ENCODE peak calls at places on chromosomes 13 and 19, in eight cellular contexts. One of them, this sample, is unnamed.

GRCh38 chr19:42401365-42402303 is 11.5 kb upstream of the CNFN start:
- DNase-seq in dermis microvascular lymphatic vessel endothelial cell: peak; percentile 65
- DNase-seq in stimulated activated CD8-positive, alpha-beta memory T cell treated with anti-CD3 and anti-CD28 coated beads, Interleukin-7, amount 100 ng/mL, for 1 hour: peak; percentile 42
- DNase-seq in NCI-H1092 treated with DMSO at 0.1 percent for 48 hours: peak; percentile 63
- DNase-seq in stimulated activated CD4-positive, alpha-beta T cell treated with anti-CD3 and anti-CD28 coated beads, Interleukin-2, amount 100 ng/mL, for 48 hours: peak; percentile 78
- DNase-seq in AG09309: peak; percentile 32
- DNase-seq in AG09319: no peak
- DNase-seq in A172: peak; percentile 32
- DNase-seq in this sample: no peak

GRCh38 chr13:110869805-110870706 is 44.8 kb downstream of the ANKRD10 start:
- DNase-seq in stimulated activated CD4-positive, alpha-beta T cell treated with anti-CD3 and anti-CD28 coated beads, Interleukin-2, amount 100 ng/mL, for 48 hours: no peak
- DNase-seq in NCI-H1092 treated with DMSO at 0.1 percent for 48 hours: no peak
- DNase-seq in dermis microvascular lymphatic vessel endothelial cell: peak; percentile 96
- DNase-seq in AG09319: peak; percentile 99
- DNase-seq in AG09309: peak; percentile 99
- DNase-seq in stimulated activated CD8-positive, alpha-beta memory T cell treated with anti-CD3 and anti-CD28 coated beads, Interleukin-7, amount 100 ng/mL, for 1 hour: no peak
- DNase-seq in A172: peak; percentile 100
- DNase-seq in this sample: peak; percentile 99

GRCh38 chr19:1261512-1261862 is 7.6 kb upstream of the CIRBP start:
- DNase-seq in NCI-H1092 treated with DMSO at 0.1 percent for 48 hours: no peak
- DNase-seq in AG09309: no peak
- DNase-seq in stimulated activated CD4-positive, alpha-beta T cell treated with anti-CD3 and anti-CD28 coated beads, Interleukin-2, amount 100 ng/mL, for 48 hours: no peak
- DNase-seq in AG09319: no peak
- DNase-seq in dermis microvascular lymphatic vessel endothelial cell: no peak
- DNase-seq in stimulated activated CD8-positive, alpha-beta memory T cell treated with anti-CD3 and anti-CD28 coated beads, Interleukin-7, amount 100 ng/mL, for 1 hour: no peak
- DNase-seq in A172: no peak
- DNase-seq in this sample: no peak

GRCh38 chr13:44359983-44360375 is 13.6 kb upstream of the SERP2 start:
- DNase-seq in stimulated activated CD8-positive, alpha-beta memory T cell treated with anti-CD3 and anti-CD28 coated beads, Interleukin-7, amount 100 ng/mL, for 1 hour: no peak
- DNase-seq in AG09309: no peak
- DNase-seq in A172: no peak
- DNase-seq in NCI-H1092 treated with DMSO at 0.1 percent for 48 hours: no peak
- DNase-seq in dermis microvascular lymphatic vessel endothelial cell: no peak
- DNase-seq in AG09319: no peak
- DNase-seq in stimulated activated CD4-positive, alpha-beta T cell treated with anti-CD3 and anti-CD28 coated beads, Interleukin-2, amount 100 ng/mL, for 48 hours: no peak
- DNase-seq in this sample: no peak

GRCh38 chr19:18194208-18194530 is 1.2 kb downstream of the MPV17L2 start:
- DNase-seq in stimulated activated CD8-positive, alpha-beta memory T cell treated with anti-CD3 and anti-CD28 coated beads, Interleukin-7, amount 100 ng/mL, for 1 hour: no peak
- DNase-seq in AG09309: no peak
- DNase-seq in dermis microvascular lymphatic vessel endothelial cell: no peak
- DNase-seq in A172: no peak
- DNase-seq in stimulated activated CD4-positive, alpha-beta T cell treated with anti-CD3 and anti-CD28 coated beads, Interleukin-2, amount 100 ng/mL, for 48 hours: no peak
- DNase-seq in AG09319: no peak
- DNase-seq in NCI-H1092 treated with DMSO at 0.1 percent for 48 hours: no peak
- DNase-seq in this sample: no peak

GRCh38 chr13:99042851-99043250 is 65.0 kb upstream of the DOCK9 start:
- DNase-seq in A172: no peak
- DNase-seq in dermis microvascular lymphatic vessel endothelial cell: no peak
- DNase-seq in stimulated activated CD4-positive, alpha-beta T cell treated with anti-CD3 and anti-CD28 coated beads, Interleukin-2, amount 100 ng/mL, for 48 hours: no peak
- DNase-seq in AG09309: no peak
- DNase-seq in NCI-H1092 treated with DMSO at 0.1 percent for 48 hours: no peak
- DNase-seq in stimulated activated CD8-positive, alpha-beta memory T cell treated with anti-CD3 and anti-CD28 coated beads, Interleukin-7, amount 100 ng/mL, for 1 hour: no peak
- DNase-seq in AG09319: no peak
- DNase-seq in this sample: no peak

GRCh38 chr19:42253245-42254082 is 1.5 kb downstream of the ERF start:
- DNase-seq in AG09319: no peak
- DNase-seq in NCI-H1092 treated with DMSO at 0.1 percent for 48 hours: peak; percentile 5
- DNase-seq in stimulated activated CD8-positive, alpha-beta memory T cell treated with anti-CD3 and anti-CD28 coated beads, Interleukin-7, amount 100 ng/mL, for 1 hour: peak; percentile 24
- DNase-seq in stimulated activated CD4-positive, alpha-beta T cell treated with anti-CD3 and anti-CD28 coated beads, Interleukin-2, amount 100 ng/mL, for 48 hours: peak; percentile 57
- DNase-seq in A172: peak; percentile 53
- DNase-seq in dermis microvascular lymphatic vessel endothelial cell: no peak
- DNase-seq in AG09309: no peak
- DNase-seq in this sample: no peak

GRCh38 chr13:46173656-46174055 is 8.3 kb downstream of the LCP1 start:
- DNase-seq in A172: no peak
- DNase-seq in AG09309: no peak
- DNase-seq in dermis microvascular lymphatic vessel endothelial cell: no peak
- DNase-seq in stimulated activated CD8-positive, alpha-beta memory T cell treated with anti-CD3 and anti-CD28 coated beads, Interleukin-7, amount 100 ng/mL, for 1 hour: no peak
- DNase-seq in NCI-H1092 treated with DMSO at 0.1 percent for 48 hours: no peak
- DNase-seq in stimulated activated CD4-positive, alpha-beta T cell treated with anti-CD3 and anti-CD28 coated beads, Interleukin-2, amount 100 ng/mL, for 48 hours: no peak
- DNase-seq in AG09319: no peak
- DNase-seq in this sample: no peak

GRCh38 chr19:47227347-47228167 is 3.4 kb downstream of the BBC3 start:
- DNase-seq in stimulated activated CD8-positive, alpha-beta memory T cell treated with anti-CD3 and anti-CD28 coated beads, Interleukin-7, amount 100 ng/mL, for 1 hour: no peak
- DNase-seq in dermis microvascular lymphatic vessel endothelial cell: no peak
- DNase-seq in NCI-H1092 treated with DMSO at 0.1 percent for 48 hours: no peak
- DNase-seq in AG09319: peak; percentile 93
- DNase-seq in stimulated activated CD4-positive, alpha-beta T cell treated with anti-CD3 and anti-CD28 coated beads, Interleukin-2, amount 100 ng/mL, for 48 hours: no peak
- DNase-seq in A172: peak; percentile 88
- DNase-seq in AG09309: peak; percentile 80
- DNase-seq in this sample: peak; percentile 86

GRCh38 chr13:28394422-28394821 is 100.5 kb downstream of the FLT1 start:
- DNase-seq in A172: no peak
- DNase-seq in AG09309: no peak
- DNase-seq in NCI-H1092 treated with DMSO at 0.1 percent for 48 hours: no peak
- DNase-seq in dermis microvascular lymphatic vessel endothelial cell: no peak
- DNase-seq in stimulated activated CD8-positive, alpha-beta memory T cell treated with anti-CD3 and anti-CD28 coated beads, Interleukin-7, amount 100 ng/mL, for 1 hour: no peak
- DNase-seq in stimulated activated CD4-positive, alpha-beta T cell treated with anti-CD3 and anti-CD28 coated beads, Interleukin-2, amount 100 ng/mL, for 48 hours: no peak
- DNase-seq in AG09319: no peak
- DNase-seq in this sample: no peak

GRCh38 chr19:30083125-30083681 is 141.2 kb downstream of the URI1 start:
- DNase-seq in stimulated activated CD8-positive, alpha-beta memory T cell treated with anti-CD3 and anti-CD28 coated beads, Interleukin-7, amount 100 ng/mL, for 1 hour: no peak
- DNase-seq in A172: no peak
- DNase-seq in dermis microvascular lymphatic vessel endothelial cell: no peak
- DNase-seq in AG09309: no peak
- DNase-seq in NCI-H1092 treated with DMSO at 0.1 percent for 48 hours: no peak
- DNase-seq in stimulated activated CD4-positive, alpha-beta T cell treated with anti-CD3 and anti-CD28 coated beads, Interleukin-2, amount 100 ng/mL, for 48 hours: no peak
- DNase-seq in AG09319: no peak
- DNase-seq in this sample: no peak

GRCh38 chr13:79485014-79485441 is 4.1 kb downstream of the NDFIP2 start:
- DNase-seq in stimulated activated CD4-positive, alpha-beta T cell treated with anti-CD3 and anti-CD28 coated beads, Interleukin-2, amount 100 ng/mL, for 48 hours: no peak
- DNase-seq in NCI-H1092 treated with DMSO at 0.1 percent for 48 hours: no peak
- DNase-seq in stimulated activated CD8-positive, alpha-beta memory T cell treated with anti-CD3 and anti-CD28 coated beads, Interleukin-7, amount 100 ng/mL, for 1 hour: no peak
- DNase-seq in A172: peak; percentile 5
- DNase-seq in AG09319: no peak
- DNase-seq in AG09309: peak; percentile 55
- DNase-seq in dermis microvascular lymphatic vessel endothelial cell: peak; percentile 4
- DNase-seq in this sample: no peak

GRCh38 chr13:46756977-46757376 is 40.0 kb downstream of the ESD start:
- DNase-seq in A172: no peak
- DNase-seq in stimulated activated CD4-positive, alpha-beta T cell treated with anti-CD3 and anti-CD28 coated beads, Interleukin-2, amount 100 ng/mL, for 48 hours: no peak
- DNase-seq in NCI-H1092 treated with DMSO at 0.1 percent for 48 hours: no peak
- DNase-seq in stimulated activated CD8-positive, alpha-beta memory T cell treated with anti-CD3 and anti-CD28 coated beads, Interleukin-7, amount 100 ng/mL, for 1 hour: no peak
- DNase-seq in AG09309: no peak
- DNase-seq in AG09319: peak; percentile 19
- DNase-seq in dermis microvascular lymphatic vessel endothelial cell: no peak
- DNase-seq in this sample: no peak

GRCh38 chr19:17035842-17036424 is 9.3 kb upstream of the CPAMD8 start:
- DNase-seq in dermis microvascular lymphatic vessel endothelial cell: no peak
- DNase-seq in NCI-H1092 treated with DMSO at 0.1 percent for 48 hours: no peak
- DNase-seq in stimulated activated CD4-positive, alpha-beta T cell treated with anti-CD3 and anti-CD28 coated beads, Interleukin-2, amount 100 ng/mL, for 48 hours: no peak
- DNase-seq in AG09319: no peak
- DNase-seq in AG09309: no peak
- DNase-seq in stimulated activated CD8-positive, alpha-beta memory T cell treated with anti-CD3 and anti-CD28 coated beads, Interleukin-7, amount 100 ng/mL, for 1 hour: no peak
- DNase-seq in A172: no peak
- DNase-seq in this sample: no peak

GRCh38 chr13:30312859-30313258 is 5.5 kb upstream of the KATNAL1 start:
- DNase-seq in AG09319: no peak
- DNase-seq in NCI-H1092 treated with DMSO at 0.1 percent for 48 hours: no peak
- DNase-seq in dermis microvascular lymphatic vessel endothelial cell: no peak
- DNase-seq in stimulated activated CD8-positive, alpha-beta memory T cell treated with anti-CD3 and anti-CD28 coated beads, Interleukin-7, amount 100 ng/mL, for 1 hour: no peak
- DNase-seq in A172: no peak
- DNase-seq in stimulated activated CD4-positive, alpha-beta T cell treated with anti-CD3 and anti-CD28 coated beads, Interleukin-2, amount 100 ng/mL, for 48 hours: no peak
- DNase-seq in AG09309: no peak
- DNase-seq in this sample: peak; percentile 39

GRCh38 chr13:77544365-77544764 is 8.9 kb downstream of the SCEL start:
- DNase-seq in stimulated activated CD4-positive, alpha-beta T cell treated with anti-CD3 and anti-CD28 coated beads, Interleukin-2, amount 100 ng/mL, for 48 hours: no peak
- DNase-seq in A172: no peak
- DNase-seq in AG09319: no peak
- DNase-seq in dermis microvascular lymphatic vessel endothelial cell: no peak
- DNase-seq in NCI-H1092 treated with DMSO at 0.1 percent for 48 hours: no peak
- DNase-seq in AG09309: no peak
- DNase-seq in stimulated activated CD8-positive, alpha-beta memory T cell treated with anti-CD3 and anti-CD28 coated beads, Interleukin-7, amount 100 ng/mL, for 1 hour: no peak
- DNase-seq in this sample: peak; percentile 37

GRCh38 chr19:590396-590745 is 690 bp downstream of the HCN2 start:
- DNase-seq in A172: no peak
- DNase-seq in stimulated activated CD4-positive, alpha-beta T cell treated with anti-CD3 and anti-CD28 coated beads, Interleukin-2, amount 100 ng/mL, for 48 hours: no peak
- DNase-seq in dermis microvascular lymphatic vessel endothelial cell: no peak
- DNase-seq in AG09309: no peak
- DNase-seq in AG09319: no peak
- DNase-seq in stimulated activated CD8-positive, alpha-beta memory T cell treated with anti-CD3 and anti-CD28 coated beads, Interleukin-7, amount 100 ng/mL, for 1 hour: no peak
- DNase-seq in NCI-H1092 treated with DMSO at 0.1 percent for 48 hours: peak; percentile 28
- DNase-seq in this sample: no peak

GRCh38 chr13:44212633-44213387 is 160.8 kb upstream of the SERP2 start:
- DNase-seq in stimulated activated CD8-positive, alpha-beta memory T cell treated with anti-CD3 and anti-CD28 coated beads, Interleukin-7, amount 100 ng/mL, for 1 hour: no peak
- DNase-seq in stimulated activated CD4-positive, alpha-beta T cell treated with anti-CD3 and anti-CD28 coated beads, Interleukin-2, amount 100 ng/mL, for 48 hours: no peak
- DNase-seq in dermis microvascular lymphatic vessel endothelial cell: no peak
- DNase-seq in A172: no peak
- DNase-seq in AG09319: no peak
- DNase-seq in AG09309: peak; percentile 63
- DNase-seq in NCI-H1092 treated with DMSO at 0.1 percent for 48 hours: no peak
- DNase-seq in this sample: no peak

GRCh38 chr13:97766749-97767148 is 186.7 kb upstream of the IPO5 start:
- DNase-seq in dermis microvascular lymphatic vessel endothelial cell: no peak
- DNase-seq in stimulated activated CD8-positive, alpha-beta memory T cell treated with anti-CD3 and anti-CD28 coated beads, Interleukin-7, amount 100 ng/mL, for 1 hour: no peak
- DNase-seq in stimulated activated CD4-positive, alpha-beta T cell treated with anti-CD3 and anti-CD28 coated beads, Interleukin-2, amount 100 ng/mL, for 48 hours: no peak
- DNase-seq in AG09309: no peak
- DNase-seq in A172: no peak
- DNase-seq in NCI-H1092 treated with DMSO at 0.1 percent for 48 hours: no peak
- DNase-seq in AG09319: no peak
- DNase-seq in this sample: no peak

GRCh38 chr13:35927554-35927953 is 203.6 kb downstream of the DCLK1 start:
- DNase-seq in stimulated activated CD4-positive, alpha-beta T cell treated with anti-CD3 and anti-CD28 coated beads, Interleukin-2, amount 100 ng/mL, for 48 hours: no peak
- DNase-seq in AG09319: no peak
- DNase-seq in NCI-H1092 treated with DMSO at 0.1 percent for 48 hours: no peak
- DNase-seq in AG09309: no peak
- DNase-seq in stimulated activated CD8-positive, alpha-beta memory T cell treated with anti-CD3 and anti-CD28 coated beads, Interleukin-7, amount 100 ng/mL, for 1 hour: no peak
- DNase-seq in A172: peak; percentile 98
- DNase-seq in dermis microvascular lymphatic vessel endothelial cell: no peak
- DNase-seq in this sample: no peak

GRCh38 chr13:111516712-111517640 is 196.5 kb downstream of the TEX29 start:
- DNase-seq in AG09319: no peak
- DNase-seq in stimulated activated CD4-positive, alpha-beta T cell treated with anti-CD3 and anti-CD28 coated beads, Interleukin-2, amount 100 ng/mL, for 48 hours: no peak
- DNase-seq in AG09309: no peak
- DNase-seq in A172: no peak
- DNase-seq in dermis microvascular lymphatic vessel endothelial cell: no peak
- DNase-seq in stimulated activated CD8-positive, alpha-beta memory T cell treated with anti-CD3 and anti-CD28 coated beads, Interleukin-7, amount 100 ng/mL, for 1 hour: no peak
- DNase-seq in NCI-H1092 treated with DMSO at 0.1 percent for 48 hours: peak; percentile 83
- DNase-seq in this sample: no peak

GRCh38 chr13:110367620-110368019 is 60.5 kb downstream of the COL4A2 start:
- DNase-seq in AG09309: no peak
- DNase-seq in dermis microvascular lymphatic vessel endothelial cell: no peak
- DNase-seq in stimulated activated CD4-positive, alpha-beta T cell treated with anti-CD3 and anti-CD28 coated beads, Interleukin-2, amount 100 ng/mL, for 48 hours: no peak
- DNase-seq in stimulated activated CD8-positive, alpha-beta memory T cell treated with anti-CD3 and anti-CD28 coated beads, Interleukin-7, amount 100 ng/mL, for 1 hour: no peak
- DNase-seq in NCI-H1092 treated with DMSO at 0.1 percent for 48 hours: no peak
- DNase-seq in A172: no peak
- DNase-seq in AG09319: no peak
- DNase-seq in this sample: no peak

GRCh38 chr19:10670187-10670586 is 16.0 kb downstream of the ILF3 start:
- DNase-seq in dermis microvascular lymphatic vessel endothelial cell: no peak
- DNase-seq in stimulated activated CD4-positive, alpha-beta T cell treated with anti-CD3 and anti-CD28 coated beads, Interleukin-2, amount 100 ng/mL, for 48 hours: no peak
- DNase-seq in AG09319: no peak
- DNase-seq in NCI-H1092 treated with DMSO at 0.1 percent for 48 hours: no peak
- DNase-seq in AG09309: peak; percentile 38
- DNase-seq in A172: no peak
- DNase-seq in stimulated activated CD8-positive, alpha-beta memory T cell treated with anti-CD3 and anti-CD28 coated beads, Interleukin-7, amount 100 ng/mL, for 1 hour: no peak
- DNase-seq in this sample: no peak

GRCh38 chr13:110134801-110135200 is 172.2 kb downstream of the COL4A1 start:
- DNase-seq in stimulated activated CD4-positive, alpha-beta T cell treated with anti-CD3 and anti-CD28 coated beads, Interleukin-2, amount 100 ng/mL, for 48 hours: no peak
- DNase-seq in AG09309: no peak
- DNase-seq in AG09319: no peak
- DNase-seq in dermis microvascular lymphatic vessel endothelial cell: no peak
- DNase-seq in NCI-H1092 treated with DMSO at 0.1 percent for 48 hours: no peak
- DNase-seq in stimulated activated CD8-positive, alpha-beta memory T cell treated with anti-CD3 and anti-CD28 coated beads, Interleukin-7, amount 100 ng/mL, for 1 hour: no peak
- DNase-seq in A172: no peak
- DNase-seq in this sample: no peak

GRCh38 chr19:1975081-1975480 is 34.1 kb downstream of the CSNK1G2 start:
- DNase-seq in NCI-H1092 treated with DMSO at 0.1 percent for 48 hours: no peak
- DNase-seq in AG09319: no peak
- DNase-seq in dermis microvascular lymphatic vessel endothelial cell: no peak
- DNase-seq in A172: no peak
- DNase-seq in stimulated activated CD4-positive, alpha-beta T cell treated with anti-CD3 and anti-CD28 coated beads, Interleukin-2, amount 100 ng/mL, for 48 hours: no peak
- DNase-seq in AG09309: no peak
- DNase-seq in stimulated activated CD8-positive, alpha-beta memory T cell treated with anti-CD3 and anti-CD28 coated beads, Interleukin-7, amount 100 ng/mL, for 1 hour: no peak
- DNase-seq in this sample: no peak

GRCh38 chr19:29963576-29963975 is 21.5 kb downstream of the URI1 start:
- DNase-seq in A172: no peak
- DNase-seq in AG09309: no peak
- DNase-seq in stimulated activated CD8-positive, alpha-beta memory T cell treated with anti-CD3 and anti-CD28 coated beads, Interleukin-7, amount 100 ng/mL, for 1 hour: no peak
- DNase-seq in dermis microvascular lymphatic vessel endothelial cell: no peak
- DNase-seq in AG09319: no peak
- DNase-seq in NCI-H1092 treated with DMSO at 0.1 percent for 48 hours: no peak
- DNase-seq in stimulated activated CD4-positive, alpha-beta T cell treated with anti-CD3 and anti-CD28 coated beads, Interleukin-2, amount 100 ng/mL, for 48 hours: no peak
- DNase-seq in this sample: no peak

GRCh38 chr19:1251503-1252220 is 3.3 kb downstream of the MIDN start:
- DNase-seq in A172: no peak
- DNase-seq in NCI-H1092 treated with DMSO at 0.1 percent for 48 hours: no peak
- DNase-seq in AG09309: no peak
- DNase-seq in stimulated activated CD4-positive, alpha-beta T cell treated with anti-CD3 and anti-CD28 coated beads, Interleukin-2, amount 100 ng/mL, for 48 hours: no peak
- DNase-seq in AG09319: no peak
- DNase-seq in stimulated activated CD8-positive, alpha-beta memory T cell treated with anti-CD3 and anti-CD28 coated beads, Interleukin-7, amount 100 ng/mL, for 1 hour: no peak
- DNase-seq in dermis microvascular lymphatic vessel endothelial cell: no peak
- DNase-seq in this sample: no peak

GRCh38 chr19:18419699-18420460 is 682 bp downstream of the SSBP4 start:
- DNase-seq in stimulated activated CD4-positive, alpha-beta T cell treated with anti-CD3 and anti-CD28 coated beads, Interleukin-2, amount 100 ng/mL, for 48 hours: no peak
- DNase-seq in A172: no peak
- DNase-seq in stimulated activated CD8-positive, alpha-beta memory T cell treated with anti-CD3 and anti-CD28 coated beads, Interleukin-7, amount 100 ng/mL, for 1 hour: no peak
- DNase-seq in NCI-H1092 treated with DMSO at 0.1 percent for 48 hours: peak; percentile 20
- DNase-seq in AG09319: no peak
- DNase-seq in dermis microvascular lymphatic vessel endothelial cell: no peak
- DNase-seq in AG09309: no peak
- DNase-seq in this sample: no peak

This sample was measured in pulmonary artery endothelial cell.